ENCODE peak calls at places on chromosomes 1 and 21, in ten cellular contexts. One of them, this sample, is unnamed.

GRCh38 chr1:182410620-182411273 is 10.3 kb upstream of the TEDDM1 start:
- DNase-seq in transverse colon: no peak
- DNase-seq in lower lobe of right lung: no peak
- DNase-seq in body of pancreas: no peak
- DNase-seq in progenitor cell of endocrine pancreas: no peak
- DNase-seq in CD8-positive, alpha-beta T cell: no peak
- DNase-seq in uterus: no peak
- DNase-seq in BE2C: no peak
- DNase-seq in left lung: no peak
- DNase-seq in CD4-positive, alpha-beta T cell: no peak
- DNase-seq in this sample: no peak

GRCh38 chr1:243496173-243496553 is 240.3 kb downstream of the SDCCAG8 start:
- DNase-seq in transverse colon: no peak
- DNase-seq in lower lobe of right lung: no peak
- DNase-seq in body of pancreas: no peak
- DNase-seq in progenitor cell of endocrine pancreas: no peak
- DNase-seq in CD8-positive, alpha-beta T cell: no peak
- DNase-seq in uterus: no peak
- DNase-seq in BE2C: peak
- DNase-seq in left lung: peak
- DNase-seq in CD4-positive, alpha-beta T cell: no peak
- DNase-seq in this sample: no peak

GRCh38 chr21:32795802-32796489 is 24.4 kb upstream of the PAXBP1 start:
- DNase-seq in transverse colon: no peak
- DNase-seq in lower lobe of right lung: no peak
- DNase-seq in body of pancreas: no peak
- DNase-seq in progenitor cell of endocrine pancreas: no peak
- DNase-seq in CD8-positive, alpha-beta T cell: no peak
- DNase-seq in uterus: no peak
- DNase-seq in BE2C: no peak
- DNase-seq in left lung: no peak
- DNase-seq in CD4-positive, alpha-beta T cell: no peak
- DNase-seq in this sample: no peak

GRCh38 chr1:207938016-207938415 is 27.1 kb upstream of the CD34 start:
- DNase-seq in transverse colon: no peak
- DNase-seq in lower lobe of right lung: no peak
- DNase-seq in body of pancreas: no peak
- DNase-seq in progenitor cell of endocrine pancreas: no peak
- DNase-seq in CD8-positive, alpha-beta T cell: no peak
- DNase-seq in uterus: no peak
- DNase-seq in BE2C: no peak
- DNase-seq in left lung: no peak
- DNase-seq in CD4-positive, alpha-beta T cell: no peak
- DNase-seq in this sample: no peak

GRCh38 chr1:229062135-229062534 is 208.8 kb upstream of the RAB4A start:
- DNase-seq in transverse colon: no peak
- DNase-seq in lower lobe of right lung: no peak
- DNase-seq in body of pancreas: no peak
- DNase-seq in progenitor cell of endocrine pancreas: no peak
- DNase-seq in CD8-positive, alpha-beta T cell: no peak
- DNase-seq in uterus: no peak
- DNase-seq in BE2C: no peak
- DNase-seq in left lung: no peak
- DNase-seq in CD4-positive, alpha-beta T cell: no peak
- DNase-seq in this sample: no peak

GRCh38 chr1:21511579-21512522 is 2.6 kb downstream of the ALPL start:
- DNase-seq in transverse colon: peak
- DNase-seq in lower lobe of right lung: peak
- DNase-seq in body of pancreas: no peak
- DNase-seq in progenitor cell of endocrine pancreas: no peak
- DNase-seq in CD8-positive, alpha-beta T cell: no peak
- DNase-seq in uterus: no peak
- DNase-seq in BE2C: no peak
- DNase-seq in left lung: no peak
- DNase-seq in CD4-positive, alpha-beta T cell: no peak
- DNase-seq in this sample: no peak

GRCh38 chr1:37410815-37411214 is 63.6 kb upstream of the ZC3H12A start:
- DNase-seq in transverse colon: no peak
- DNase-seq in lower lobe of right lung: no peak
- DNase-seq in body of pancreas: no peak
- DNase-seq in progenitor cell of endocrine pancreas: peak
- DNase-seq in CD8-positive, alpha-beta T cell: no peak
- DNase-seq in uterus: no peak
- DNase-seq in BE2C: no peak
- DNase-seq in left lung: no peak
- DNase-seq in CD4-positive, alpha-beta T cell: no peak
- DNase-seq in this sample: no peak

GRCh38 chr1:158496379-158496778 is 24.4 kb downstream of the OR10R2 start:
- DNase-seq in transverse colon: no peak
- DNase-seq in lower lobe of right lung: no peak
- DNase-seq in body of pancreas: no peak
- DNase-seq in progenitor cell of endocrine pancreas: no peak
- DNase-seq in CD8-positive, alpha-beta T cell: no peak
- DNase-seq in uterus: no peak
- DNase-seq in BE2C: no peak
- DNase-seq in left lung: no peak
- DNase-seq in CD4-positive, alpha-beta T cell: no peak
- DNase-seq in this sample: no peak

GRCh38 chr1:24443241-24443656 is 27.6 kb downstream of the NIPAL3 start:
- DNase-seq in transverse colon: no peak
- DNase-seq in lower lobe of right lung: no peak
- DNase-seq in body of pancreas: no peak
- DNase-seq in progenitor cell of endocrine pancreas: no peak
- DNase-seq in CD8-positive, alpha-beta T cell: no peak
- DNase-seq in uterus: no peak
- DNase-seq in BE2C: no peak
- DNase-seq in left lung: no peak
- DNase-seq in CD4-positive, alpha-beta T cell: no peak
- DNase-seq in this sample: no peak

GRCh38 chr1:78226784-78227183 is 181.0 kb downstream of the GIPC2 start:
- DNase-seq in transverse colon: no peak
- DNase-seq in lower lobe of right lung: no peak
- DNase-seq in body of pancreas: no peak
- DNase-seq in progenitor cell of endocrine pancreas: no peak
- DNase-seq in CD8-positive, alpha-beta T cell: no peak
- DNase-seq in uterus: no peak
- DNase-seq in BE2C: no peak
- DNase-seq in left lung: no peak
- DNase-seq in CD4-positive, alpha-beta T cell: no peak
- DNase-seq in this sample: no peak

GRCh38 chr1:222979561-222979960 is 163.5 kb downstream of the TLR5 start:
- DNase-seq in transverse colon: no peak
- DNase-seq in lower lobe of right lung: no peak
- DNase-seq in body of pancreas: no peak
- DNase-seq in progenitor cell of endocrine pancreas: no peak
- DNase-seq in CD8-positive, alpha-beta T cell: no peak
- DNase-seq in uterus: no peak
- DNase-seq in BE2C: no peak
- DNase-seq in left lung: no peak
- DNase-seq in CD4-positive, alpha-beta T cell: no peak
- DNase-seq in this sample: no peak

GRCh38 chr1:245019904-245020486 is 134.8 kb upstream of the KIF26B start:
- DNase-seq in transverse colon: no peak
- DNase-seq in lower lobe of right lung: no peak
- DNase-seq in body of pancreas: no peak
- DNase-seq in progenitor cell of endocrine pancreas: no peak
- DNase-seq in CD8-positive, alpha-beta T cell: no peak
- DNase-seq in uterus: no peak
- DNase-seq in BE2C: peak
- DNase-seq in left lung: no peak
- DNase-seq in CD4-positive, alpha-beta T cell: no peak
- DNase-seq in this sample: no peak

GRCh38 chr1:58999676-59000075 is 215.8 kb upstream of the JUN start:
- DNase-seq in transverse colon: no peak
- DNase-seq in lower lobe of right lung: no peak
- DNase-seq in body of pancreas: no peak
- DNase-seq in progenitor cell of endocrine pancreas: no peak
- DNase-seq in CD8-positive, alpha-beta T cell: no peak
- DNase-seq in uterus: no peak
- DNase-seq in BE2C: no peak
- DNase-seq in left lung: no peak
- DNase-seq in CD4-positive, alpha-beta T cell: no peak
- DNase-seq in this sample: no peak

GRCh38 chr1:58997060-58997411 is 213.2 kb upstream of the JUN start:
- DNase-seq in transverse colon: no peak
- DNase-seq in lower lobe of right lung: no peak
- DNase-seq in body of pancreas: no peak
- DNase-seq in progenitor cell of endocrine pancreas: no peak
- DNase-seq in CD8-positive, alpha-beta T cell: no peak
- DNase-seq in uterus: no peak
- DNase-seq in BE2C: no peak
- DNase-seq in left lung: no peak
- DNase-seq in CD4-positive, alpha-beta T cell: no peak
- DNase-seq in this sample: no peak

GRCh38 chr1:58994664-58995063 is 210.8 kb upstream of the JUN start:
- DNase-seq in transverse colon: no peak
- DNase-seq in lower lobe of right lung: no peak
- DNase-seq in body of pancreas: no peak
- DNase-seq in progenitor cell of endocrine pancreas: no peak
- DNase-seq in CD8-positive, alpha-beta T cell: no peak
- DNase-seq in uterus: no peak
- DNase-seq in BE2C: no peak
- DNase-seq in left lung: no peak
- DNase-seq in CD4-positive, alpha-beta T cell: no peak
- DNase-seq in this sample: no peak

GRCh38 chr1:58996341-58997059 is 212.7 kb upstream of the JUN start:
- DNase-seq in transverse colon: no peak
- DNase-seq in lower lobe of right lung: no peak
- DNase-seq in body of pancreas: no peak
- DNase-seq in progenitor cell of endocrine pancreas: no peak
- DNase-seq in CD8-positive, alpha-beta T cell: no peak
- DNase-seq in uterus: no peak
- DNase-seq in BE2C: no peak
- DNase-seq in left lung: no peak
- DNase-seq in CD4-positive, alpha-beta T cell: no peak
- DNase-seq in this sample: no peak

GRCh38 chr1:58997637-58998036 is 213.8 kb upstream of the JUN start:
- DNase-seq in transverse colon: no peak
- DNase-seq in lower lobe of right lung: no peak
- DNase-seq in body of pancreas: no peak
- DNase-seq in progenitor cell of endocrine pancreas: no peak
- DNase-seq in CD8-positive, alpha-beta T cell: no peak
- DNase-seq in uterus: no peak
- DNase-seq in BE2C: no peak
- DNase-seq in left lung: no peak
- DNase-seq in CD4-positive, alpha-beta T cell: no peak
- DNase-seq in this sample: no peak
- TF ChIP-seq CTCF in transverse colon: no peak
- TF ChIP-seq CTCF in lower lobe of right lung: no peak
- TF ChIP-seq CTCF in body of pancreas: no peak
- TF ChIP-seq CTCF in progenitor cell of endocrine pancreas: no peak
- TF ChIP-seq CTCF in CD8-positive, alpha-beta T cell: no peak
- TF ChIP-seq CTCF in uterus: no peak
- TF ChIP-seq CTCF in BE2C: no peak
- TF ChIP-seq CTCF in left lung: no peak
- TF ChIP-seq CTCF in CD4-positive, alpha-beta T cell: no peak
- TF ChIP-seq CTCF in this sample: no peak

DNA sequence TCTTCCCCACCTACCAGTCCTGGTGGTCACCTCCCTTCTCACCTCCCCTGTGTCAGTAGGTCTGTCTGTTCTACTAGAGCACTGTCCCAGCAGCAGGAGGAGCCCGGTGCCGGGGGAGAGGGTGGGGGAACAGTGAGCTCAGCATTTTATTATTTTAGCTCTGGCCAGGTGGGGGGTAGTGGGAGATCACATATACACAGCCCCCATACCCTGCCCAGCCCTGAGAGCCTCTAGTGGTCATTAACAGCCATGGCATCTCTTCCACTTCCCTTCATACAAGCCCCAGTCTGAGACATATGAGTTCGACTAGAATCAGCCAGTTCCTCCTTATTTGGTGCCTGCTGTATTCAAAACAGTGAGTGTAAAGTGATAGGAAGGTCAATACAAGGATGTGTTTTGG is at the start of gene TMOD4:
- DNase-seq in transverse colon: no peak
- DNase-seq in lower lobe of right lung: no peak
- DNase-seq in body of pancreas: no peak
- DNase-seq in progenitor cell of endocrine pancreas: no peak
- DNase-seq in CD8-positive, alpha-beta T cell: no peak
- DNase-seq in uterus: no peak
- DNase-seq in BE2C: no peak
- DNase-seq in left lung: no peak
- DNase-seq in CD4-positive, alpha-beta T cell: no peak
- DNase-seq in this sample: no peak
- TF ChIP-seq CTCF in transverse colon: peak
- TF ChIP-seq CTCF in lower lobe of right lung: peak
- TF ChIP-seq CTCF in body of pancreas: no peak
- TF ChIP-seq CTCF in progenitor cell of endocrine pancreas: peak
- TF ChIP-seq CTCF in CD8-positive, alpha-beta T cell: peak
- TF ChIP-seq CTCF in uterus: no peak
- TF ChIP-seq CTCF in BE2C: peak
- TF ChIP-seq CTCF in left lung: peak
- TF ChIP-seq CTCF in CD4-positive, alpha-beta T cell: peak
- TF ChIP-seq CTCF in this sample: peak

GRCh38 chr1:919271-919872 is 4.4 kb upstream of the SAMD11 start:
- DNase-seq in transverse colon: no peak
- DNase-seq in lower lobe of right lung: no peak
- DNase-seq in body of pancreas: no peak
- DNase-seq in progenitor cell of endocrine pancreas: no peak
- DNase-seq in CD8-positive, alpha-beta T cell: no peak
- DNase-seq in uterus: no peak
- DNase-seq in BE2C: peak
- DNase-seq in left lung: peak
- DNase-seq in CD4-positive, alpha-beta T cell: no peak
- DNase-seq in this sample: no peak
- TF ChIP-seq CTCF in transverse colon: no peak
- TF ChIP-seq CTCF in lower lobe of right lung: no peak
- TF ChIP-seq CTCF in body of pancreas: no peak
- TF ChIP-seq CTCF in progenitor cell of endocrine pancreas: peak
- TF ChIP-seq CTCF in CD8-positive, alpha-beta T cell: no peak
- TF ChIP-seq CTCF in uterus: no peak
- TF ChIP-seq CTCF in BE2C: peak
- TF ChIP-seq CTCF in left lung: no peak
- TF ChIP-seq CTCF in CD4-positive, alpha-beta T cell: no peak
- TF ChIP-seq CTCF in this sample: no peak

DNA sequence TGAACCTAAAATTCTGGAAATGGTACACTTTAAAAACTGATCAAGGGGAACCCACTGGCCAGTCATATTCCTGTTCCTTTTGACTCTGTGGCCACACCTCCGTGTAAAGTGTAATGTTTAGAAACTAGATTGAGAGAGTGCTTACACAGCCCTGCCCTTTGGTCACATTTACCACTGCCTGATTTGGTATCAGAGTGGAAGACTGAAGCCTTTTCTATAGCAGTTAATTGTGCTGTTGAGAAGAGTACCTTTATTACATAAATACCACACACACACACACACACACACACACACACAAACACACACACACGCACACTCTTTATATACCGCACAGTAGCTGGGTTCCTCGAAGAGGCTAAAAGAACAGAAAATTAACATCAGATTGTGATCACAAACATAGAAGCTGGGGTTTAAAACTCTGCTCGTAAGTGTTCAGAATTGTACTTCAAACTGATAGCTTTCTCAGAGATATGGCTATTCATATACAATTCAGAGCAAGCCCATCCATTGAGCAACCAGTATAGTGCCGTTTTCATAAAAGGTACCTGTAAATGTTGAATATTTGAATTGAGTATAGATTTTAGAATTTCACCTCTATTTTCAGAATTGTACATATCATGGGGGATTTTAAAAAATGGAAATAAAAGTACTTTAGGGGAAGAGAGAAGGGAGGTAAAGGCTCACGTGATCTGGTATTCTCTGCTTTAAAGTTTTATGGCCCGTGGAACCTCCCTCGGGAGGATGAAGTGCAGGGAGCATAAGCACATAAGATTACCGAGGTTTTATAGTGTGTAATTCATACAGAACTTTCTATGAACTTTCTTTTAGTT is 37.5 kb downstream of the CAMTA1 start:
- DNase-seq in transverse colon: peak
- DNase-seq in lower lobe of right lung: no peak
- DNase-seq in body of pancreas: no peak
- DNase-seq in progenitor cell of endocrine pancreas: no peak
- DNase-seq in CD8-positive, alpha-beta T cell: no peak
- DNase-seq in uterus: no peak
- DNase-seq in BE2C: no peak
- DNase-seq in left lung: no peak
- DNase-seq in CD4-positive, alpha-beta T cell: no peak
- DNase-seq in this sample: no peak
- TF ChIP-seq CTCF in transverse colon: no peak
- TF ChIP-seq CTCF in lower lobe of right lung: no peak
- TF ChIP-seq CTCF in body of pancreas: no peak
- TF ChIP-seq CTCF in progenitor cell of endocrine pancreas: no peak
- TF ChIP-seq CTCF in CD8-positive, alpha-beta T cell: no peak
- TF ChIP-seq CTCF in uterus: no peak
- TF ChIP-seq CTCF in BE2C: no peak
- TF ChIP-seq CTCF in left lung: no peak
- TF ChIP-seq CTCF in CD4-positive, alpha-beta T cell: no peak
- TF ChIP-seq CTCF in this sample: no peak

This sample was measured in natural killer cell.